ENCODE peak calls at places on chromosome 7, in ten cellular contexts. One of them, this sample, is unnamed.

GRCh38 chr7:87332321-87332720 is 13.1 kb upstream of the CROT start:
- DNase-seq in heart left ventricle: no peak
- DNase-seq in hepatocyte: no peak
- DNase-seq in neural progenitor cell: no peak
- DNase-seq in HepG2: peak; percentile 23
- DNase-seq in psoas muscle: no peak
- DNase-seq in left ventricle myocardium inferior: no peak
- DNase-seq in PC-3: no peak
- DNase-seq in PC-9: no peak
- DNase-seq in GM23338: no peak
- DNase-seq in this sample: no peak

GRCh38 chr7:34823650-34824258 is 165.7 kb downstream of the NPSR1 start:
- DNase-seq in hepatocyte: peak; percentile 68
- DNase-seq in heart left ventricle: peak; percentile 38
- DNase-seq in GM23338: peak; percentile 72
- DNase-seq in left ventricle myocardium inferior: peak; percentile 15
- DNase-seq in psoas muscle: peak; percentile 51
- DNase-seq in HepG2: peak; percentile 22
- DNase-seq in PC-9: peak; percentile 58
- DNase-seq in neural progenitor cell: peak; percentile 67
- DNase-seq in PC-3: peak; percentile 67
- DNase-seq in this sample: no peak

GRCh38 chr7:29609162-29610030 is 45.8 kb downstream of the PRR15 start:
- DNase-seq in PC-9: peak; percentile 93
- DNase-seq in PC-3: peak; percentile 88
- DNase-seq in heart left ventricle: no peak
- DNase-seq in hepatocyte: peak; percentile 61
- DNase-seq in left ventricle myocardium inferior: no peak
- DNase-seq in GM23338: peak; percentile 91
- DNase-seq in neural progenitor cell: peak; percentile 67
- DNase-seq in HepG2: peak; percentile 30
- DNase-seq in psoas muscle: no peak
- DNase-seq in this sample: no peak

GRCh38 chr7:110841840-110842579 is 248.9 kb upstream of the LRRN3 start:
- DNase-seq in GM23338: no peak
- DNase-seq in PC-3: no peak
- DNase-seq in hepatocyte: no peak
- DNase-seq in neural progenitor cell: peak; percentile 19
- DNase-seq in heart left ventricle: peak; percentile 24
- DNase-seq in HepG2: no peak
- DNase-seq in psoas muscle: no peak
- DNase-seq in left ventricle myocardium inferior: no peak
- DNase-seq in PC-9: no peak
- DNase-seq in this sample: no peak

GRCh38 chr7:99419323-99420021 is 10.7 kb downstream of the BUD31 start:
- DNase-seq in PC-9: no peak
- DNase-seq in left ventricle myocardium inferior: no peak
- DNase-seq in hepatocyte: no peak
- DNase-seq in neural progenitor cell: no peak
- DNase-seq in HepG2: no peak
- DNase-seq in psoas muscle: no peak
- DNase-seq in heart left ventricle: no peak
- DNase-seq in GM23338: no peak
- DNase-seq in PC-3: no peak
- DNase-seq in this sample: no peak

GRCh38 chr7:5462216-5462615 is 38.6 kb upstream of the TNRC18 start:
- DNase-seq in HepG2: no peak
- DNase-seq in neural progenitor cell: no peak
- DNase-seq in hepatocyte: no peak
- DNase-seq in left ventricle myocardium inferior: no peak
- DNase-seq in PC-9: no peak
- DNase-seq in psoas muscle: no peak
- DNase-seq in GM23338: no peak
- DNase-seq in PC-3: no peak
- DNase-seq in heart left ventricle: no peak
- DNase-seq in this sample: no peak

GRCh38 chr7:155603858-155604503 is 40.5 kb upstream of the RBM33 start:
- DNase-seq in heart left ventricle: no peak
- DNase-seq in psoas muscle: no peak
- DNase-seq in hepatocyte: no peak
- DNase-seq in HepG2: no peak
- DNase-seq in neural progenitor cell: no peak
- DNase-seq in PC-9: no peak
- DNase-seq in left ventricle myocardium inferior: no peak
- DNase-seq in PC-3: no peak
- DNase-seq in GM23338: no peak
- DNase-seq in this sample: no peak

GRCh38 chr7:37942934-37943610 is 22.6 kb downstream of the EPDR1 start:
- DNase-seq in PC-9: no peak
- DNase-seq in left ventricle myocardium inferior: peak; percentile 82
- DNase-seq in PC-3: no peak
- DNase-seq in neural progenitor cell: peak; percentile 54
- DNase-seq in HepG2: peak; percentile 100
- DNase-seq in GM23338: peak; percentile 70
- DNase-seq in heart left ventricle: peak; percentile 92
- DNase-seq in psoas muscle: peak; percentile 87
- DNase-seq in hepatocyte: peak; percentile 75
- DNase-seq in this sample: peak; percentile 81

GRCh38 chr7:82364048-82364447 is 79.5 kb downstream of the CACNA2D1 start:
- DNase-seq in psoas muscle: no peak
- DNase-seq in heart left ventricle: no peak
- DNase-seq in hepatocyte: no peak
- DNase-seq in neural progenitor cell: no peak
- DNase-seq in PC-3: no peak
- DNase-seq in PC-9: no peak
- DNase-seq in GM23338: no peak
- DNase-seq in left ventricle myocardium inferior: no peak
- DNase-seq in HepG2: no peak
- DNase-seq in this sample: no peak

GRCh38 chr7:82359426-82359825 is 84.2 kb downstream of the CACNA2D1 start:
- DNase-seq in psoas muscle: no peak
- DNase-seq in PC-3: no peak
- DNase-seq in neural progenitor cell: no peak
- DNase-seq in heart left ventricle: no peak
- DNase-seq in GM23338: no peak
- DNase-seq in HepG2: no peak
- DNase-seq in left ventricle myocardium inferior: no peak
- DNase-seq in PC-9: no peak
- DNase-seq in hepatocyte: no peak
- DNase-seq in this sample: no peak

GRCh38 chr7:82364671-82365070 is 78.9 kb downstream of the CACNA2D1 start:
- DNase-seq in PC-3: no peak
- DNase-seq in psoas muscle: no peak
- DNase-seq in left ventricle myocardium inferior: no peak
- DNase-seq in neural progenitor cell: peak; percentile 67
- DNase-seq in heart left ventricle: no peak
- DNase-seq in HepG2: no peak
- DNase-seq in GM23338: no peak
- DNase-seq in PC-9: no peak
- DNase-seq in hepatocyte: no peak
- DNase-seq in this sample: no peak

GRCh38 chr7:82360591-82361386 is 82.8 kb downstream of the CACNA2D1 start:
- DNase-seq in heart left ventricle: no peak
- DNase-seq in left ventricle myocardium inferior: no peak
- DNase-seq in psoas muscle: no peak
- DNase-seq in PC-3: no peak
- DNase-seq in GM23338: no peak
- DNase-seq in hepatocyte: no peak
- DNase-seq in neural progenitor cell: peak; percentile 16
- DNase-seq in PC-9: no peak
- DNase-seq in HepG2: no peak
- DNase-seq in this sample: no peak

DNA sequence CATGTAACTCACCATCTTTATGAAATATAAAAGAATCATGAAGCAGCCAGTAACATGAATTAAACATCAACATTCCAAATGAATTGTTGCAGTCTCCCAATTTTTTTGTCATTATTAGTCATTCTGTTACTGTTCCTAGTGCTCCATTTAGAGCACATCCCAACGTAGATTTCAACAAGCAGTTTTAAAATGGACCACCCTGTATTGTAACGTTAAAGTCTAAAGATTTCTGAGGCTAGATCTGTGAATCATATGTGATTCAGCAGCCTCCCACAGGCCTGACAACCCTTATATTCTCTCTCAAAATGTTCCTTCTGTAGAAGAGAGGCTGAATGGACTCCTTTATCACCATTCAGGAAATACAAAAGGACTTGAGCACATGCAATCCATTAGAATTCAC is 81.4 kb downstream of the CACNA2D1 start:
- DNase-seq in HepG2: no peak
- DNase-seq in PC-9: no peak
- DNase-seq in hepatocyte: no peak
- DNase-seq in psoas muscle: no peak
- DNase-seq in left ventricle myocardium inferior: no peak
- DNase-seq in PC-3: no peak
- DNase-seq in heart left ventricle: no peak
- DNase-seq in GM23338: peak; percentile 25
- DNase-seq in neural progenitor cell: no peak
- DNase-seq in this sample: no peak
- H3K4me3 ChIP-seq in HepG2: no peak overlapping the region
- H3K4me3 ChIP-seq in PC-9: no peak overlapping the region
- H3K4me3 ChIP-seq in hepatocyte: no peak overlapping the region
- H3K4me3 ChIP-seq in psoas muscle: no peak overlapping the region
- H3K4me3 ChIP-seq in left ventricle myocardium inferior: no peak overlapping the region
- H3K4me3 ChIP-seq in PC-3: no peak overlapping the region
- H3K4me3 ChIP-seq in heart left ventricle: no peak overlapping the region
- H3K4me3 ChIP-seq in GM23338: no peak overlapping the region
- H3K4me3 ChIP-seq in neural progenitor cell: no peak overlapping the region
- H3K4me3 ChIP-seq in this sample: no peak overlapping the region

GRCh38 chr7:101943889-101944605 is 126.6 kb downstream of the CUX1 start:
- DNase-seq in heart left ventricle: no peak
- DNase-seq in GM23338: no peak
- DNase-seq in HepG2: no peak
- DNase-seq in PC-9: no peak
- DNase-seq in hepatocyte: no peak
- DNase-seq in PC-3: peak; percentile 9
- DNase-seq in left ventricle myocardium inferior: no peak
- DNase-seq in psoas muscle: no peak
- DNase-seq in neural progenitor cell: no peak
- DNase-seq in this sample: no peak
- H3K4me1 ChIP-seq in heart left ventricle: peaks cover 77% of the 10 kb centered on the region
- H3K4me1 ChIP-seq in GM23338: peaks cover 58% of the 10 kb centered on the region
- H3K4me1 ChIP-seq in HepG2: no peaks in the 10 kb centered on the region
- H3K4me1 ChIP-seq in PC-9: peaks cover 34% of the 10 kb centered on the region
- H3K4me1 ChIP-seq in hepatocyte: peaks cover 34% of the 10 kb centered on the region
- H3K4me1 ChIP-seq in PC-3: peaks cover 37% of the 10 kb centered on the region
- H3K4me1 ChIP-seq in left ventricle myocardium inferior: peaks cover 88% of the 10 kb centered on the region
- H3K4me1 ChIP-seq in psoas muscle: peaks cover 69% of the 10 kb centered on the region
- H3K4me1 ChIP-seq in neural progenitor cell: peaks cover 24% of the 10 kb centered on the region
- H3K4me1 ChIP-seq in this sample: peaks cover 9% of the 10 kb centered on the region

GRCh38 chr7:128035712-128036111 is 4.5 kb upstream of the LRRC4 start:
- DNase-seq in left ventricle myocardium inferior: no peak
- DNase-seq in hepatocyte: no peak
- DNase-seq in PC-9: no peak
- DNase-seq in PC-3: peak; percentile 45
- DNase-seq in GM23338: peak; percentile 72
- DNase-seq in psoas muscle: no peak
- DNase-seq in heart left ventricle: no peak
- DNase-seq in HepG2: peak; percentile 21
- DNase-seq in neural progenitor cell: peak; percentile 65
- DNase-seq in this sample: no peak
- TF ChIP-seq CTCF in left ventricle myocardium inferior: peak; percentile 42
- TF ChIP-seq CTCF in hepatocyte: peak; percentile 41
- TF ChIP-seq CTCF in PC-9: no peak
- TF ChIP-seq CTCF in PC-3: peak; percentile 68
- TF ChIP-seq CTCF in GM23338: peak; percentile 62
- TF ChIP-seq CTCF in psoas muscle: peak; percentile 11
- TF ChIP-seq CTCF in heart left ventricle: peak; percentile 41
- TF ChIP-seq CTCF in HepG2: peak; percentile 47
- TF ChIP-seq CTCF in neural progenitor cell: peak; percentile 71
- TF ChIP-seq CTCF in this sample: no peak

GRCh38 chr7:2897023-2897422 is 52.9 kb upstream of the GNA12 start:
- DNase-seq in HepG2: no peak
- DNase-seq in PC-3: no peak
- DNase-seq in neural progenitor cell: no peak
- DNase-seq in GM23338: no peak
- DNase-seq in hepatocyte: no peak
- DNase-seq in left ventricle myocardium inferior: no peak
- DNase-seq in heart left ventricle: no peak
- DNase-seq in psoas muscle: no peak
- DNase-seq in PC-9: no peak
- DNase-seq in this sample: no peak

GRCh38 chr7:2893411-2893861 is 49.3 kb upstream of the GNA12 start:
- DNase-seq in psoas muscle: no peak
- DNase-seq in left ventricle myocardium inferior: no peak
- DNase-seq in heart left ventricle: no peak
- DNase-seq in HepG2: no peak
- DNase-seq in GM23338: no peak
- DNase-seq in neural progenitor cell: no peak
- DNase-seq in hepatocyte: no peak
- DNase-seq in PC-9: no peak
- DNase-seq in PC-3: no peak
- DNase-seq in this sample: no peak

GRCh38 chr7:2892571-2892970 is 48.5 kb upstream of the GNA12 start:
- DNase-seq in PC-9: no peak
- DNase-seq in HepG2: no peak
- DNase-seq in heart left ventricle: no peak
- DNase-seq in psoas muscle: no peak
- DNase-seq in PC-3: no peak
- DNase-seq in hepatocyte: no peak
- DNase-seq in neural progenitor cell: no peak
- DNase-seq in GM23338: no peak
- DNase-seq in left ventricle myocardium inferior: no peak
- DNase-seq in this sample: no peak

GRCh38 chr7:2896141-2896540 is 52.0 kb upstream of the GNA12 start:
- DNase-seq in hepatocyte: no peak
- DNase-seq in PC-3: no peak
- DNase-seq in PC-9: no peak
- DNase-seq in GM23338: no peak
- DNase-seq in HepG2: no peak
- DNase-seq in neural progenitor cell: no peak
- DNase-seq in psoas muscle: no peak
- DNase-seq in left ventricle myocardium inferior: no peak
- DNase-seq in heart left ventricle: no peak
- DNase-seq in this sample: no peak

DNA sequence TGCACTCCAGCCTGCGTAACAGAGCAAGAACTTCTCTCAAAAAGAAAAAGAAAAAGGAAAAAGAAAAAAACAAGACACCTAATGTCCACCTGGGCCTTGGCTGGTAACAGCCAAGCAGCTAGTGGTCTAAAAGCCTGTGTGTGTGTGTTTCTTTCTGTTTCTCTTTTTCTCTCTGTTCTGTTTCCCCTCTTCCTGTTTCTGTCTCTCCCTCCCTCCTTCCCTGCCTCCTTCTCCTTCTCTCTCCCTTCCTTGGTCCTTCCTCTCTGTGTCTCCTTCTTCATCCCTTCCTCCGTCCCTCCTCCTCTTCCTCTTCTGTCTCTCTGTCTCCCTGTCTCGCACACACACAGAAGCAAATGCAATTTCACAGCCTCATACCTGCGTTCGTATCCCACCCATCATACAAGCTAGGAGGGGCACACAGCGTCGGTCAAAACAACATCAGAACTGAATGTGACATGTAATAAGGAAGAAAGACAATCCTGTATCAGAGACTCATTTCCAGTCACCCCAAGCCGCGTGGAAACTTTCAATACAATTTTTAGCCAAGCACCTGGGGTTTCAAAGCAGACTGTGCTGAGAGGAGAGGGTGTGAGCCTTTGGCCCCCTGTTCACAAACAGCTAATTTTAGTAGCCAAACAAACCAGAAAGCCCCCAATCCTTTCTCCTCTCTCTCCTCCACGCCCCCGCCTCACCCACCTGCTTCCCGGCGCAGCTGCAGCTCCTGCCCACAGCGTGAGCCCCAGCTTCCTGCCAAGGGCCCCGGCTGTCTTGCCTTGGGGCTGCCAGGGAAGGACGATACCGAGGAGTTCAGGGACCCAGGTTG is 50.2 kb upstream of the GNA12 start:
- DNase-seq in HepG2: no peak
- DNase-seq in neural progenitor cell: no peak
- DNase-seq in heart left ventricle: no peak
- DNase-seq in PC-3: no peak
- DNase-seq in psoas muscle: no peak
- DNase-seq in GM23338: no peak
- DNase-seq in hepatocyte: no peak
- DNase-seq in left ventricle myocardium inferior: no peak
- DNase-seq in PC-9: no peak
- DNase-seq in this sample: no peak
- H3K4me3 ChIP-seq in HepG2: no peak overlapping the region
- H3K4me3 ChIP-seq in neural progenitor cell: no peak overlapping the region
- H3K4me3 ChIP-seq in heart left ventricle: no peak overlapping the region
- H3K4me3 ChIP-seq in PC-3: no peak overlapping the region
- H3K4me3 ChIP-seq in psoas muscle: no peak overlapping the region
- H3K4me3 ChIP-seq in GM23338: no peak overlapping the region
- H3K4me3 ChIP-seq in hepatocyte: no peak overlapping the region
- H3K4me3 ChIP-seq in left ventricle myocardium inferior: no peak overlapping the region
- H3K4me3 ChIP-seq in PC-9: no peak overlapping the region
- H3K4me3 ChIP-seq in this sample: no peak overlapping the region